ENCODE peak calls at places on chromosomes 1 and 21, in six cellular contexts. F, Q, O, G, R and T are unnamed samples.

GRCh38 chr1:239155466-239155865 is 230.9 kb upstream of the CHRM3 start:
- DNase-seq in F (no peak), Q (no peak), O (no peak), G (no peak), R (no peak), T (no peak)

GRCh38 chr1:4010811-4011605 is 110.9 kb upstream of the C1orf174 start:
- DNase-seq in F (no peak), Q (no peak), O (no peak), G (no peak), R (no peak), T (no peak)

GRCh38 chr1:151710187-151710586 is 6.4 kb downstream of the CELF3 start:
- DNase-seq in F (no peak), Q (no peak), O (no peak), G (no peak), R (no peak), T (no peak)

GRCh38 chr1:63935148-63935547 is 161.3 kb downstream of the ROR1 start:
- DNase-seq in F (no peak), Q (peak), O (no peak), G (peak), R (peak), T (peak)

GRCh38 chr1:41399148-41399795 is 38.0 kb downstream of the FOXO6 start:
- DNase-seq in F (peak), Q (no peak), O (no peak), G (peak), R (no peak), T (no peak)

GRCh38 chr1:171715813-171716251 is 26.0 kb downstream of the VAMP4 start:
- DNase-seq in F (peak), Q (peak), O (no peak), G (peak), R (peak), T (no peak)

GRCh38 chr1:113399063-113399583 is 8.8 kb downstream of the MAGI3 start:
- DNase-seq in F (no peak), Q (no peak), O (no peak), G (no peak), R (no peak), T (no peak)

GRCh38 chr1:76759950-76760349 is 107.3 kb upstream of the ST6GALNAC5 start:
- DNase-seq in F (no peak), Q (no peak), O (no peak), G (peak), R (peak), T (no peak)

GRCh38 chr1:228148971-228149340 is 774 bp upstream of the GJC2 start:
- DNase-seq in F (no peak), Q (no peak), O (no peak), G (peak), R (no peak), T (peak)

GRCh38 chr21:43611598-43612369 is 47.5 kb downstream of the HSF2BP start:
- DNase-seq in F (peak), Q (peak), O (peak), G (peak), R (peak), T (peak)

GRCh38 chr1:222798111-222798510 is 16.7 kb upstream of the DISP1 start:
- DNase-seq in F (no peak), Q (no peak), O (no peak), G (peak), R (peak), T (peak)

GRCh38 chr1:21631944-21632887 is 36.9 kb downstream of the RAP1GAP start:
- DNase-seq in F (no peak), Q (no peak), O (peak), G (peak), R (no peak), T (peak)

GRCh38 chr1:154479764-154480421 is 22.1 kb upstream of the TDRD10 start:
- DNase-seq in F (peak), Q (peak), O (peak), G (peak), R (peak), T (peak)

GRCh38 chr1:154478639-154479038 is 23.4 kb upstream of the TDRD10 start:
- DNase-seq in F (no peak), Q (peak), O (peak), G (peak), R (peak), T (no peak)

GRCh38 chr1:154478013-154478412 is 24.0 kb upstream of the TDRD10 start:
- DNase-seq in F (no peak), Q (no peak), O (peak), G (no peak), R (no peak), T (no peak)

GRCh38 chr1:154474802-154475201 is 27.2 kb upstream of the TDRD10 start:
- DNase-seq in F (no peak), Q (peak), O (peak), G (peak), R (peak), T (peak)

DNA sequence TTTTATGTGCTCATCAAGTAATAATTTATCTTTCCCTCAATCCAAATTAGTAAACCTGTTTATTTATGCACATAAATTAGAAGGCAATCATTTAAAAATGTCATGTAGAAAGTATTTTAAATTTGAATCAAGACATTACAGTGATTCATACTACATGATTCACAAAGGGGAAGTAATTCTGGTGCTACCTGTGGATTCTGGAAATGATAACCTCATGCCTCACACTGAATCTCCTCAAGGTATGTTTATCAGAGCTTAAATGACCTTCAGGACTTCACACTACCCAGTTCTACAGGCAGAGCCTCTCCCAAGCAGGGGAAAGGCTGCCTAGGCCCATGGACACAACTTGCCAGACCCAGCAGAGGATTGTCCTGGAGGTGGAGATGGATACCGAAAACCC is 25.2 kb upstream of the TDRD10 start:
- DNase-seq in F (no peak), Q (peak), O (no peak), G (no peak), R (peak), T (peak)
- TF ChIP-seq CTCF in F (no peak), Q (no peak), O (no peak), G (no peak), R (no peak), T (no peak)

GRCh38 chr1:43537423-43538142 is 6.9 kb downstream of the PTPRF start:
- DNase-seq in F (no peak), Q (no peak), O (peak), G (no peak), R (peak), T (no peak)
- H3K27ac ChIP-seq in F (no peak), Q (no peak), O (peak), G (no peak), R (no peak), T (peak)

DNA sequence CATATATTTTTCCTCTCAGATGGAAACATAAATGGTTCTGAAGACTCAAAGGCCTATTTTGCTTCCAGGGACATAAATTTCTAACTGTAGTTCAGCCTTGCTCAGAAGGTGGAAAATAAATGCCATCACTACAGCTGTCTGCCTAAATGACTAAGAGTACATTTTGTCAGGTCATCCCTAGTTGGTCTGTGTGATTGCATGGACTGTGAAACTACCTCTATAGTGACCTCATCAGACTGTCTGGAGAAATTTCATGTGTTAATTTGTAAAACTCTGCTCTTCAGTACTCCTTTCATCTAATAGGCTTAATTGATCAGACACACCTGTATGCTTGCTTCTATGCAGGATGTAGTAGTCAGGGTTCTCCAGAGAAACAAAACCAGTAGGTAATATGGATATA is 886.9 kb downstream of the AMY1C start:
- DNase-seq in F (no peak), Q (no peak), O (no peak), G (no peak), R (no peak), T (peak)
- TF ChIP-seq CTCF in F (no peak), Q (no peak), O (no peak), G (no peak), R (no peak), T (no peak)

GRCh38 chr1:8398677-8399076 is 80.8 kb downstream of the SLC45A1 start:
- DNase-seq in F (no peak), Q (no peak), O (no peak), G (no peak), R (no peak), T (no peak)
- H3K27ac ChIP-seq in F (peak), Q (no peak), O (no peak), G (no peak), R (no peak), T (no peak)

DNA sequence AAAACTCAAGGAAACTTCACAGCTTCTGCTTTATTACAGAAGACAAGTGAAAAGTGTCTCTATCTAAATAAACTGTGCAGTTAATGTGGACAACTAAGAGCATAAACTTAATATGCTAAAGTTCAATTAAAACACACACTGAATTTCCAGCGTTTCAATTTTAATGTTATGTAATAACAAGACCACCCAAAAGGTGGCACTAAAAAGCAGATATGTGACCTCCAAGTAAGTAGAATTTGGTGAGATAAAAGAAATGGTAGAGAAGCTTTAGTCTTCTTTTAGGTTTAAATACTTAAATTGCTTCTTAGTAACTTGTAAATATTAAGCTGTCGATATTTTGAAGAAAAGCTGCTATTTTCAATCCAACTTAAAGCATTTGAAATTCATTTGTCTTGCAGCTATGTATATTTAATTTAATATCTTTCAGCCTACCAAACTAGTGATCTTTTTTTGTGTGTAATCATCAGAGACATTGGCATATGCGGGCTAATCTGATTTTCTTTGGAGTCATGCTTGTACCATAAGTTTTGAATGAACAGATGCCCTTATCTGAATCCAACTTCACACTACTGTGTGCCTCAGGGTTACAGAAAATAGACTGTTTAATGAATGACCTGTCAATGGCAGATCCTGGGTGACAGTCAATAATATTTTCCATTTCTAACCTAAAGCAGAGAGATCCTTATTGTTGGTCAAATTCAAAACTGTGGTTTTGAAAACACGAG is 36.5 kb upstream of the ADAMTS1 start:
- DNase-seq in F (peak), Q (no peak), O (no peak), G (no peak), R (no peak), T (no peak)
- TF ChIP-seq CTCF in F (peak), Q (peak), O (no peak), G (peak), R (no peak), T (no peak)

DNA sequence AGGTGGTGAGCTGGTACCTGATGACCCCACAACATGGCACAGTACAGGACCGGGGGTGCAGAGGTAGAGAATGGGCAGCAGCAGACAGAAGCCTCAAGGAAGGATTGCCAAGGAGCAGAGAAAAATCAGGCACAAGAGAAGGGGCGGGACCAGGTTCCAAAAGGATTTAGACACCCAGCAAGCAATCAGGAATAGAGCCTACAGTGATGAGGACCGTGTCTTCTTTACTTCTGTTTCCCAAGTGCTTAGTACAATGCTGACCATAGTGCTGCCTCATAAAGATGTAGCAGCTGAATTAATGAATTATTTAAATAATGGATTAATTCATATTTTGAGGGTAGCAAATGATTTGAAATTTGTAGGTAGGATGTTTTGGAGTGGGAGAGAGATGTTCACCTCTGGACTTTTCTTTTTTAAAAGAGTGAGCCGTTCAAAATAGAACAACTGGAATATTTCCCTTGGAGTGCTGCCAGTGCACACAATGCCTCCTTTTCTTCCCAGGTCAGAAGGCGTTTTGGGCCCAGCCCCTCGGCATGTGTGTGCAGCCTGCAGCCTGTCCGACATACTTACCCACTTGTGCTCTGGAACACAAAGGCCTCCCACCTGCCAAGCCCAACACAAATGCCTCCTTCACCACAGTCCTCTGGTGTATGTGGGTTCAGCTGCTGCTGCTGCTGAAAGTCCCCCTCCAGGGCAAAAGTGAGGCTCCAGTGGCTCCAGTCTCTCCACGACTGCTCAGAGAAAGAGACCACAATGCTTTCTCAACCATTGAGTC is 19.6 kb downstream of the KANK4 start:
- DNase-seq in F (no peak), Q (no peak), O (peak), G (no peak), R (peak), T (no peak)
- H3K27ac ChIP-seq in F (no peak), Q (no peak), O (no peak), G (peak), R (peak), T (no peak)

DNA sequence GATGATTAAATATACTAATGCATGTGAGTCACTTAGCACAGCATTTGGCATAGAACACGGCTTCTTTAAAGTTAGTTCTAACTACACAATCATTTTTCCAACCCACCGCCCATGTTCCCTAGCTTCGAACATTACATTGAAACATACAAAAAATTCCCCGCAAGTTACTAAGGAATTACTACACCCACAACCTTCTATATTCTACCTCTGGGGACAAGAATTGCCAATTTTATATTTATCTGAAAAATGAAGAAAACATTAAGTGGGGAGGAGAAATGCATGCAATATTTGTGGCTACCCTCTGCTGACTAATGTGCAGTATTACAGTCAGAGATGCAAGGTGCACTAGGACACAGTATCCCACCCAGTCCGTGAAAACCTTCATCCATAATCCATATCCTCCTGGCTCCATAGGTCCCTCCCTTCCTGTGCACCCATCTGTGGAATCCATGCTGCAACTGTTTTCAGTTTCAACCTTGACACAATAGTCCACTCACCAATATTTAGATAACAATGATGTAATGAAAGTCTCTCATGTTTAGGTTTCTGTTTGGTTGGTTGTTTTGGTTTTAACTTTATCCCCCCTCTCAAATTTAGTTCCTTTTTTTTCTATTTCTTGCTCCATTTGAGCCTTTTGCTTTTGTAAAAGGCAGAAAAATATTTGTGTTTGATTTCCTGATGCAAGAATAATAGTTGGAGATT is 31.6 kb downstream of the RGS5 start:
- DNase-seq in F (no peak), Q (peak), O (no peak), G (no peak), R (peak), T (peak)
- TF ChIP-seq CTCF in F (peak), Q (peak), O (no peak), G (peak), R (peak), T (peak)

GRCh38 chr1:47906466-47907191 is 90.6 kb downstream of the TRABD2B start:
- DNase-seq in F (no peak), Q (no peak), O (no peak), G (peak), R (no peak), T (no peak)
- H3K27ac ChIP-seq in F (peak), Q (no peak), O (no peak), G (peak), R (no peak), T (no peak)